ENCODE peak calls at places on chromosomes 5 and 9, in eight cellular contexts. I is heart right ventricle; M is NCI-H2107; Y is HTR-8/SVneo; D is progenitor cell of endocrine pancreas; K is activated CD4-positive, alpha-beta T cell treated with anti-CD3 and anti-CD28 coated beads for 1 hour; U is ACHN; V is activated CD8-positive, alpha-beta memory T cell treated with anti-CD3 and anti-CD28 coated beads for 48 hours. G is an unnamed sample.

GRCh38 chr5:128154943-128155342 is 71.4 kb downstream of the SLC12A2 start:
- DNase-seq in D (no peak), V (no peak), I (no peak), U (no peak), Y (no peak), K (no peak), M (no peak), G (no peak)

GRCh38 chr5:73668422-73669116 is 42.6 kb downstream of the ARHGEF28 start:
- DNase-seq in Y (no peak), U (no peak), D (no peak), V (no peak), I (no peak), M (no peak), K (no peak), G (no peak)

GRCh38 chr5:72013741-72014703 is 93.3 kb upstream of the MAP1B start:
- DNase-seq in V (no peak), M (peak), I (no peak), Y (no peak), U (no peak), D (no peak), K (no peak), G (peak)

GRCh38 chr9:100673249-100673648 is 95.4 kb downstream of the CAVIN4 start:
- DNase-seq in Y (no peak), D (no peak), I (no peak), V (no peak), U (no peak), M (no peak), K (no peak), G (no peak)

GRCh38 chr9:133320421-133320881 is 15.5 kb downstream of the SURF6 start:
- DNase-seq in V (no peak), D (no peak), M (no peak), K (no peak), I (no peak), Y (no peak), U (no peak), G (no peak)

GRCh38 chr5:125499969-125500368 is 753.5 kb upstream of the ZNF608 start:
- DNase-seq in U (no peak), K (no peak), M (no peak), Y (no peak), V (no peak), I (no peak), D (no peak), G (no peak)

GRCh38 chr9:84327184-84327583 is 13.4 kb downstream of the SLC28A3 start:
- DNase-seq in K (no peak), M (no peak), D (no peak), I (no peak), Y (no peak), U (no peak), V (no peak), G (no peak)

GRCh38 chr9:112112519-112112918 is 62.6 kb downstream of the SUSD1 start:
- DNase-seq in I (no peak), U (peak), K (no peak), D (no peak), M (no peak), Y (peak), V (no peak), G (no peak)

GRCh38 chr9:22682536-22683392 is 236.1 kb downstream of the DMRTA1 start:
- DNase-seq in D (no peak), I (no peak), V (no peak), M (no peak), U (peak), K (no peak), Y (peak), G (no peak)

GRCh38 chr9:131235480-131235851 is 40.8 kb downstream of the FAM78A start:
- DNase-seq in U (no peak), M (no peak), D (no peak), V (no peak), I (no peak), Y (no peak), K (no peak), G (no peak)

GRCh38 chr9:18979367-18979766 is 53.6 kb downstream of the SAXO1 start:
- DNase-seq in I (no peak), Y (no peak), M (no peak), D (no peak), K (no peak), V (no peak), U (no peak), G (peak)

GRCh38 chr9:121885345-121885901 is 207.7 kb downstream of the TTLL11 start:
- DNase-seq in I (no peak), D (no peak), V (no peak), M (no peak), K (no peak), Y (no peak), U (peak), G (no peak)

GRCh38 chr9:131635285-131635684 is 90.0 kb downstream of the PRRT1B start:
- DNase-seq in K (peak), M (no peak), D (peak), Y (peak), I (peak), U (peak), V (no peak), G (peak)

GRCh38 chr5:33969572-33970452 is 14.7 kb downstream of the SLC45A2 start:
- DNase-seq in K (no peak), D (no peak), M (no peak), V (no peak), Y (peak), U (peak), I (no peak), G (peak)

GRCh38 chr5:59253625-59254024 is 639.9 kb downstream of the PDE4D start:
- DNase-seq in U (no peak), M (no peak), D (no peak), I (no peak), K (no peak), V (no peak), Y (no peak), G (no peak)

GRCh38 chr9:109166771-109167601 is at the start of gene FRRS1L:
- DNase-seq in I (no peak), Y (no peak), M (no peak), K (no peak), D (peak), V (no peak), U (no peak), G (peak)

GRCh38 chr5:109316631-109317030 is 93.1 kb downstream of the PJA2 start:
- DNase-seq in M (no peak), I (no peak), Y (no peak), D (no peak), U (no peak), K (no peak), V (no peak), G (no peak)

GRCh38 chr5:112125910-112126309 is 293.2 kb downstream of the EPB41L4A start:
- DNase-seq in I (no peak), U (no peak), K (no peak), M (no peak), D (no peak), Y (no peak), V (no peak), G (no peak)

GRCh38 chr5:181189962-181190710 is 14.9 kb downstream of the TRIM7 start:
- DNase-seq in K (no peak), Y (no peak), I (no peak), M (no peak), V (no peak), D (peak), U (no peak), G (peak)

GRCh38 chr5:178460598-178461425 is 129.4 kb downstream of the COL23A1 start:
- DNase-seq in V (peak), K (no peak), D (peak), Y (peak), U (peak), M (no peak), I (peak), G (peak)

GRCh38 chr9:81132318-81132717 is 557.0 kb downstream of the TLE1 start:
- DNase-seq in D (no peak), V (no peak), M (no peak), Y (no peak), U (no peak), K (no peak), I (no peak), G (no peak)

GRCh38 chr5:33755216-33755615 is 136.6 kb downstream of the ADAMTS12 start:
- DNase-seq in M (no peak), D (no peak), Y (no peak), I (no peak), K (no peak), V (no peak), U (no peak), G (no peak)

GRCh38 chr9:77961541-77961940 is 70.1 kb downstream of the GNAQ start:
- DNase-seq in V (no peak), U (no peak), M (no peak), D (no peak), I (no peak), Y (no peak), K (no peak), G (no peak)

GRCh38 chr5:113048931-113049330 is 72.3 kb downstream of the DCP2 start:
- DNase-seq in Y (no peak), D (no peak), I (no peak), M (no peak), K (no peak), V (no peak), U (no peak), G (no peak)

GRCh38 chr9:131823701-131824146 is 83.8 kb upstream of the RAPGEF1 start:
- DNase-seq in D (no peak), U (no peak), I (no peak), Y (no peak), V (no peak), K (no peak), M (no peak), G (no peak)

GRCh38 chr5:115952579-115952978 is 9.7 kb upstream of the LVRN start:
- DNase-seq in M (no peak), K (no peak), D (no peak), U (no peak), V (no peak), Y (no peak), I (no peak), G (no peak)